ENCODE peak calls at places on chromosomes 11 and 22, in nine cellular contexts. One of them, this sample, is unnamed.

GRCh38 chr22:18091916-18092526 is 14.2 kb downstream of the PEX26 start:
- DNase-seq in brain microvascular endothelial cell: no peak
- DNase-seq in iPS-NIHi11: no peak
- DNase-seq in small intestine: peak
- DNase-seq in NCI-H1417: no peak
- DNase-seq in KBM-7: no peak
- DNase-seq in body of pancreas: peak
- DNase-seq in M059J: no peak
- DNase-seq in CD4-positive, alpha-beta T cell: no peak
- DNase-seq in this sample: no peak

GRCh38 chr22:49810363-49811013 is 17.2 kb downstream of the BRD1 start:
- DNase-seq in M059J: peak
- DNase-seq in NCI-H1417: no peak
- DNase-seq in body of pancreas: no peak
- DNase-seq in CD4-positive, alpha-beta T cell: no peak
- DNase-seq in iPS-NIHi11: no peak
- DNase-seq in small intestine: no peak
- DNase-seq in KBM-7: peak
- DNase-seq in brain microvascular endothelial cell: no peak
- DNase-seq in this sample: no peak

GRCh38 chr11:92854952-92855351 is 114.5 kb upstream of the MTNR1B start:
- DNase-seq in small intestine: no peak
- DNase-seq in NCI-H1417: peak
- DNase-seq in M059J: peak
- DNase-seq in CD4-positive, alpha-beta T cell: no peak
- DNase-seq in brain microvascular endothelial cell: no peak
- DNase-seq in KBM-7: no peak
- DNase-seq in body of pancreas: no peak
- DNase-seq in iPS-NIHi11: no peak
- DNase-seq in this sample: no peak

GRCh38 chr22:48705917-48706605 is 1121.6 kb downstream of the BRD1 start:
- DNase-seq in iPS-NIHi11: no peak
- DNase-seq in CD4-positive, alpha-beta T cell: no peak
- DNase-seq in body of pancreas: no peak
- DNase-seq in small intestine: no peak
- DNase-seq in brain microvascular endothelial cell: no peak
- DNase-seq in KBM-7: no peak
- DNase-seq in M059J: no peak
- DNase-seq in NCI-H1417: no peak
- DNase-seq in this sample: no peak

GRCh38 chr11:2794419-2794795 is 91.2 kb downstream of the CDKN1C start:
- DNase-seq in KBM-7: peak
- DNase-seq in M059J: no peak
- DNase-seq in small intestine: no peak
- DNase-seq in body of pancreas: no peak
- DNase-seq in iPS-NIHi11: no peak
- DNase-seq in brain microvascular endothelial cell: no peak
- DNase-seq in CD4-positive, alpha-beta T cell: no peak
- DNase-seq in NCI-H1417: no peak
- DNase-seq in this sample: no peak

GRCh38 chr11:26805001-26805400 is 83.1 kb upstream of the SLC5A12 start:
- DNase-seq in brain microvascular endothelial cell: no peak
- DNase-seq in small intestine: no peak
- DNase-seq in M059J: no peak
- DNase-seq in KBM-7: no peak
- DNase-seq in NCI-H1417: no peak
- DNase-seq in CD4-positive, alpha-beta T cell: no peak
- DNase-seq in iPS-NIHi11: peak
- DNase-seq in body of pancreas: no peak
- DNase-seq in this sample: no peak

GRCh38 chr11:46026616-46027293 is 94.5 kb downstream of the PHF21A start:
- DNase-seq in iPS-NIHi11: no peak
- DNase-seq in brain microvascular endothelial cell: peak
- DNase-seq in body of pancreas: no peak
- DNase-seq in KBM-7: no peak
- DNase-seq in CD4-positive, alpha-beta T cell: no peak
- DNase-seq in M059J: peak
- DNase-seq in NCI-H1417: no peak
- DNase-seq in small intestine: no peak
- DNase-seq in this sample: no peak

GRCh38 chr22:23187871-23188700 is 7.8 kb downstream of the BCR start:
- DNase-seq in iPS-NIHi11: no peak
- DNase-seq in brain microvascular endothelial cell: no peak
- DNase-seq in body of pancreas: no peak
- DNase-seq in small intestine: no peak
- DNase-seq in NCI-H1417: peak
- DNase-seq in KBM-7: no peak
- DNase-seq in CD4-positive, alpha-beta T cell: no peak
- DNase-seq in M059J: peak
- DNase-seq in this sample: no peak

GRCh38 chr11:119194811-119195210 is 9.5 kb downstream of the NHERF4 start:
- DNase-seq in M059J: no peak
- DNase-seq in KBM-7: no peak
- DNase-seq in small intestine: no peak
- DNase-seq in NCI-H1417: no peak
- DNase-seq in body of pancreas: no peak
- DNase-seq in CD4-positive, alpha-beta T cell: no peak
- DNase-seq in iPS-NIHi11: no peak
- DNase-seq in brain microvascular endothelial cell: no peak
- DNase-seq in this sample: no peak

This sample was measured in NCI-H2171 treated with DMSO at 0.1 percent for 48 hours.